ENCODE peak calls at places on chromosome 6, in four cellular contexts. H is amygdala, J is NCI-H460, L is endothelial cell. R is an unnamed sample.

GRCh38 chr6:170128346-170128745 is 162.5 kb downstream of the DLL1 start:
- DNase-seq in H (no peak), J (no peak), L (no peak), R (no peak)

GRCh38 chr6:83868639-83869038 is 9.2 kb downstream of the CYB5R4 start:
- DNase-seq in H (no peak), J (peak), L (no peak), R (no peak)

GRCh38 chr6:9789201-9789600 is 625.7 kb downstream of the TFAP2A start:
- DNase-seq in H (no peak), J (no peak), L (no peak), R (no peak)

GRCh38 chr6:16804007-16804303 is 42.7 kb upstream of the ATXN1 start:
- DNase-seq in H (no peak), J (no peak), L (no peak), R (no peak)

GRCh38 chr6:169263836-169264608 is 10.4 kb upstream of the THBS2 start:
- DNase-seq in H (no peak), J (no peak), L (no peak), R (no peak)

GRCh38 chr6:169101981-169102380 is 151.7 kb downstream of the THBS2 start:
- DNase-seq in H (no peak), J (no peak), L (no peak), R (no peak)

GRCh38 chr6:82030301-82030700 is 217.2 kb downstream of the IBTK start:
- DNase-seq in H (no peak), J (no peak), L (no peak), R (no peak)

GRCh38 chr6:125868252-125868651 is 77.5 kb downstream of the NCOA7 start:
- DNase-seq in H (no peak), J (no peak), L (no peak), R (no peak)

GRCh38 chr6:64254558-64254957 is 619.0 kb downstream of the PHF3 start:
- DNase-seq in H (no peak), J (no peak), L (no peak), R (no peak)

GRCh38 chr6:129140571-129140970 is 257.6 kb downstream of the LAMA2 start:
- DNase-seq in H (no peak), J (no peak), L (no peak), R (no peak)

GRCh38 chr6:44788387-44788981 is 401.0 kb downstream of the CDC5L start:
- DNase-seq in H (no peak), J (no peak), L (no peak), R (no peak)

GRCh38 chr6:16205377-16206144 is 32.8 kb upstream of the GMPR start:
- DNase-seq in H (no peak), J (no peak), L (no peak), R (no peak)